ENCODE peak calls at places on chromosomes 16 and 17, in seven cellular contexts. J is adipocyte; Z is esophagus squamous epithelium; V is CD8-positive, alpha-beta T cell; Q is adrenal gland; U is psoas muscle; F is heart right ventricle. N is an unnamed sample. For H3K27me3, the result is how much of the 10 kb centered on the place peaks cover.

GRCh38 chr17:48575066-48575582 is 3.0 kb downstream of the HOXB4 start:
- DNase-seq in J (no peak), F (no peak), Z (no peak), V (no peak), Q (no peak), U (no peak), N (no peak)

GRCh38 chr17:58327363-58328194 is 1.0 kb downstream of the TSPOAP1 start:
- DNase-seq in Q (no peak), U (no peak), J (no peak), V (no peak), F (no peak), Z (no peak), N (no peak)

GRCh38 chr17:31740611-31741082 is 118.4 kb downstream of the COPRS start:
- DNase-seq in U (no peak), J (peak), Q (no peak), F (no peak), V (no peak), Z (no peak), N (peak)

GRCh38 chr17:27379863-27380533 is 76.2 kb upstream of the KSR1 start:
- DNase-seq in V (no peak), U (peak), J (peak), Q (peak), Z (no peak), F (peak), N (peak)

GRCh38 chr17:70613681-70614080 is 444.3 kb downstream of the KCNJ2 start:
- DNase-seq in Z (no peak), J (no peak), V (no peak), F (no peak), Q (no peak), U (no peak), N (no peak)

GRCh38 chr17:2094891-2095535 is 40.1 kb downstream of the HIC1 start:
- DNase-seq in U (no peak), Q (no peak), V (no peak), Z (no peak), J (peak), F (peak), N (peak)

GRCh38 chr17:3659541-3660111 is 8.8 kb downstream of the TAX1BP3 start:
- DNase-seq in Z (no peak), J (peak), F (peak), U (peak), Q (peak), V (no peak), N (peak)

GRCh38 chr16:3950343-3951193 is 70.1 kb upstream of the CREBBP start:
- DNase-seq in J (peak), U (peak), V (no peak), F (peak), Q (peak), Z (no peak), N (peak)

GRCh38 chr16:82694239-82694874 is 67.6 kb downstream of the CDH13 start:
- DNase-seq in F (no peak), V (no peak), Z (no peak), Q (no peak), U (no peak), J (peak), N (peak)

GRCh38 chr17:2940352-2940751 is 123.1 kb downstream of the OR1D5 start:
- DNase-seq in U (peak), Z (no peak), Q (no peak), J (no peak), F (peak), V (no peak), N (no peak)

GRCh38 chr17:59513934-59514841 is 51.2 kb upstream of the DHX40 start:
- DNase-seq in J (peak), F (peak), Q (peak), Z (no peak), U (peak), V (no peak), N (peak)

GRCh38 chr17:71803656-71804284 is 317.1 kb upstream of the SOX9 start:
- DNase-seq in U (no peak), V (no peak), J (no peak), F (no peak), Q (no peak), Z (no peak), N (no peak)

GRCh38 chr17:75262112-75262606 is 480 bp downstream of the MRPS7 start:
- DNase-seq in J (no peak), V (no peak), U (no peak), Z (no peak), Q (no peak), F (no peak), N (no peak)

GRCh38 chr16:24075929-24076716 is 180.0 kb upstream of the CACNG3 start:
- DNase-seq in V (no peak), Z (no peak), U (no peak), F (no peak), Q (no peak), J (no peak), N (no peak)

GRCh38 chr17:31052187-31052889 is 42.4 kb upstream of the NF1 start:
- DNase-seq in U (peak), Q (peak), F (peak), J (peak), Z (no peak), V (no peak), N (peak)

GRCh38 chr16:84084570-84085270 is 32.0 kb downstream of the MBTPS1 start:
- DNase-seq in U (peak), Z (no peak), J (peak), V (peak), Q (peak), F (peak), N (peak)

GRCh38 chr16:23057013-23057596 is 92.1 kb downstream of the USP31 start:
- DNase-seq in Z (no peak), U (no peak), F (no peak), V (no peak), J (no peak), Q (no peak), N (no peak)

GRCh38 chr17:75142236-75142971 is 10.9 kb upstream of the NT5C start:
- DNase-seq in U (no peak), Z (no peak), V (no peak), F (no peak), Q (no peak), J (no peak), N (no peak)

GRCh38 chr17:2101448-2102257 is 46.8 kb downstream of the HIC1 start:
- DNase-seq in U (peak), Z (no peak), V (no peak), J (no peak), F (peak), Q (peak), N (no peak)

GRCh38 chr16:53504665-53505064 is 1.7 kb upstream of the AKTIP start:
- DNase-seq in V (no peak), Z (no peak), Q (no peak), F (no peak), J (no peak), U (no peak), N (peak)

GRCh38 chr17:67289174-67289876 is 44.3 kb upstream of the HELZ start:
- DNase-seq in V (no peak), Z (no peak), Q (peak), U (peak), J (peak), F (peak), N (peak)

GRCh38 chr16:78494105-78494504 is 394.7 kb downstream of the WWOX start:
- DNase-seq in J (no peak), Q (no peak), Z (no peak), F (no peak), U (no peak), V (no peak), N (no peak)

GRCh38 chr17:40473573-40474365 is 27.7 kb downstream of the TNS4 start:
- DNase-seq in V (no peak), U (no peak), Z (no peak), F (no peak), J (peak), Q (no peak), N (no peak)

GRCh38 chr17:37610971-37611370 is 1.8 kb upstream of the SYNRG start:
- DNase-seq in Q (no peak), J (no peak), V (no peak), U (no peak), Z (no peak), F (no peak), N (no peak)

GRCh38 chr16:83813818-83814653 is 6.3 kb downstream of the HSBP1 start:
- DNase-seq in U (no peak), F (peak), J (peak), Q (no peak), V (no peak), Z (no peak), N (no peak)

GRCh38 chr16:86512301-86512859 is 2.1 kb downstream of the FOXF1 start:
- DNase-seq in F (no peak), J (peak), Q (no peak), U (no peak), V (no peak), Z (no peak), N (peak)

GRCh38 chr16:27473101-27473900 is 71.3 kb downstream of the IL21R start:
- DNase-seq in F (no peak), J (no peak), Q (no peak), Z (no peak), V (no peak), U (no peak), N (no peak)

GRCh38 chr17:79633154-79633553 is 22.3 kb upstream of the RBFOX3 start:
- DNase-seq in Q (peak), F (no peak), U (no peak), J (no peak), Z (no peak), V (no peak), N (no peak)

GRCh38 chr17:50562266-50563094 is 2.0 kb downstream of the CACNA1G start:
- DNase-seq in J (peak), Z (no peak), U (no peak), F (no peak), V (no peak), Q (no peak), N (no peak)

GRCh38 chr17:50560931-50561750 is 626 bp downstream of the CACNA1G start:
- DNase-seq in Z (no peak), J (peak), Q (no peak), F (no peak), U (no peak), V (no peak), N (no peak)

GRCh38 chr17:50560185-50560824 is at the start of gene CACNA1G:
- DNase-seq in V (peak), Q (peak), J (peak), Z (no peak), F (peak), U (peak), N (peak)

GRCh38 chr17:50563095-50563511 is 2.6 kb downstream of the CACNA1G start:
- DNase-seq in J (no peak), F (no peak), Z (no peak), U (no peak), V (no peak), Q (no peak), N (no peak)

DNA sequence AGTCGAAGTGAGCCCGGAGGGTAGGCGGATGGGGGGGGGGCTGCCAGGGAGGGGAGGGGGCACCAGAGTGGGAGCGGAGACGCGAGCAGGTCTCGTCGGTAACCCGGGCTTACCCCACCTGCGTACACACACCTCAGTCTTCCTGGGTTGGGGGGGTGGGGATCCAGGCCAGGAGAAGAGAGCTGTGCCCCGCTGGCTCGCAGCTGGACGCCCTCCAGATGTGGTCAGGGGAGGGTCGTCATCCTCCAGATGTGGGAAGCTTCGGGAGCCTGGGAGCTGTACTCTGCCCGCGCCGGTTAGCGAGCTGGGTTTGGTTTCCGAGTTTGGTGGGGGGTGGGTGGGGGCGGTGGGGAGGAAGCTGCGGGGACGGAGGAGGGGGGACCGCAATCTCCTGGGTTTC is 1.3 kb downstream of the CACNA1G start:
- DNase-seq in J (no peak), U (no peak), Q (no peak), V (no peak), F (no peak), Z (no peak), N (no peak)
- H3K4me3 ChIP-seq in J (no peak), U (no peak), Q (no peak), V (no peak), F (no peak), Z (no peak), N (no peak)

DNA sequence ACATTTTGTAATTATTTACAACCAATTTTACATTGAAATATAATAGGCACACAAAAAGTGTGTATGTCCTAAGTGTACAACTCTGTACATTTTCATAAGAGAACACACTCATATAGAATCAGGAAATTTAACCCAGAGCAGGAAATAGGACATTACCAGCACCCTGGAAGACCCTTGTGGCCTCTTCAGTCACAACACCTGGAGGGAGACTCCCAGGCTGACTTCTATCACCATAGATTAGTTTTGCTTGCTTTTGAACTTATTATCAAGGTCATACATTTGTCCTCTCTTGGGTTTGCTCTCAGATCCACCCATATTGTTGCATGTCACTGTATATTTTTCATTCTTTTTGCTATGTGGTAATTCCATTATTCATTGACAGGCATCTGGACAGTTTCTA is 5.8 kb downstream of the RIPOR1 start:
- DNase-seq in Z (no peak), V (no peak), Q (no peak), F (no peak), J (peak), U (no peak), N (no peak)
- H3K27me3 ChIP-seq in Z (under half), V (under half), Q (under half), F (under half), J (under half), U (under half), N (under half)

GRCh38 chr16:55478827-55479559 is at the start of gene MMP2:
- DNase-seq in J (peak), F (peak), U (peak), Q (peak), V (no peak), Z (no peak), N (peak)
- H3K4me3 ChIP-seq in J (peak), F (peak), U (peak), Q (peak), V (no peak), Z (peak), N (peak)

DNA sequence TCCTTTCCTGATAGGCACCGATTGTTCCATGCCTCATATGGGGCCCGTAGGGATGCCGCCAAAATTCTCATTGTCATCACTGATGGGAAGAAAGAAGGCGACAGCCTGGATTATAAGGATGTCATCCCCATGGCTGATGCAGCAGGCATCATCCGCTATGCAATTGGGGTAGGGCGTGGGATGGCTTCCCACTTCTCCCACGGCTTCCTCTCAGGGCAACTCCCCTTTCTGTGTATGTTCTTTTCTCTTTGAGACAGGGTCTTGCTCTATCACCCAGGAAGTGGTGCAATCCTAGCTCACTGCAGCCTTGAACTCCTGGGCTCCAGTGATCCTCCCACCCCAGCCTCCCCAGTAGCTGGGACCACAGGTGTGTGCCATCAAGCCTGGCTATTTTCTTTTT is 5.3 kb downstream of the ITGAX start:
- DNase-seq in V (no peak), Q (no peak), U (no peak), F (no peak), J (no peak), Z (no peak), N (no peak)
- H3K27me3 ChIP-seq in V (under half), Q (under half), U (under half), F (under half), J (under half), Z (under half), N (under half)

DNA sequence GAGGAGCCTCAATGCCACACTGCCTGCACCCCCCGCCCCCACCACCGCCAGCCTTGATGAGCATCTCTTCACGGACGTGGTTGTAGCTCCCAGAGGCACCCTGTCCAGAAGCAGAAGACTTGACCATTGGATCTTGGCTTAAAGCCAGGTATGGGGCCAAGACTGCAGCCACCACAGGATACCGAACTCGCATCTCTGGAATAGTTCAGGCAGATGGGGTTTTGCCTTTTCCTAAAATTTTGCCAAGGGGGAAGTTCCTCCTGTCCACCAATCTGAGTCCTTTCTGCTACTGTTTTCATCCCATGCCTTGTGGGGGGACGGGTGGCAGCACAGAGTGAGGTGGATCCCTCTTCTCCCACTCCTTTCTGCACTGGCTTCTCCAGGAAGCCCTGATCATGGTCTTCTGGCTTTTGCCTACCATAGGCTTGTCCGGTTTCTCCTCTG is 939 bp downstream of the CORO6 start:
- DNase-seq in F (no peak), U (peak), J (no peak), V (no peak), Z (no peak), Q (no peak), N (no peak)
- H3K4me3 ChIP-seq in F (peak), U (peak), J (peak), V (no peak), Z (peak), Q (no peak), N (no peak)

GRCh38 chr17:49990921-49991320 is 4.1 kb downstream of the DLX3 start:
- DNase-seq in J (no peak), Q (no peak), F (no peak), V (no peak), U (no peak), Z (no peak), N (no peak)
- H3K27me3 ChIP-seq in J (under half), Q (under half), F (half or more), V (under half), U (under half), Z (under half), N (under half)

DNA sequence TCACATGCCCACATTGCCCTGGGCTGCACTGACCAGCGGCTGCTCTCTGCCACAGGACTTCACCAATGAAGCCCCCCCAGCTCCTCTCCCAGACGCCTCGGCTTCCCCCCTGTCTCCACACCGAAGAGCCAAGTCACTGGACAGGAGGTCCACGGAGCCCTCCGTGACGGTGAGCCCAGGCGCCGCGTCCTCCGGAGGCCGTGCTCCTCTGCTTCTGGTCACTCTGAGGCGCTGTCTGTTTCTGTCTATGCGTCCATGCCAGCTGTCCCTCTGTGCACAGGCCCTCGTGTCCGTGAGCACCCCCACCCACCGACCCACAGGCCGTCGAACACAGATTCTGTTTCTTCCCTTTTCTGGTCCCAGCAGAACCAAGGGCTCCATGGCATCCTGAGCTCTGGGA is 62.6 kb downstream of the PLD6 start:
- DNase-seq in J (no peak), Q (no peak), V (no peak), U (no peak), F (no peak), Z (no peak), N (no peak)
- H3K4me3 ChIP-seq in J (no peak), Q (no peak), V (no peak), U (no peak), F (no peak), Z (no peak), N (no peak)

DNA sequence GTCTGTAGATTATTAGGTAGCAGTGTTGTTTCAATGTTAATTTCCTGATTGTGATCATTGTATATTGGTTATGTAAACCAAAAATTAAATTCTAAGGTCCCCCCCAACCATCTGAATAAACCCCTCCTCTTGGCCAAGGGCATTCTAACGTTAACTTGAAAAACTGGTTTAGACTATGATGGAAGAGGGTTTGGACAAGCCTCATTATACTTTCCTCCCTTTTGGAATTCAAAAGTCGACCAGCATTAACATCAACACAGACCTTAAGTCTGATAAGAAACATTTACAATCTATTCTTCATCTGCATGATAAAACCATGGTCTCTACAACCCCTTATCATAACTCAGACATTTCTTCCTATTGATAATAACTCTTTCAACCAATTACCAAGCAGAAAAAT is 20.6 kb upstream of the KIFC3 start:
- DNase-seq in Z (no peak), Q (no peak), F (no peak), U (no peak), J (no peak), V (no peak), N (no peak)
- H3K27me3 ChIP-seq in Z (under half), Q (under half), F (under half), U (under half), J (under half), V (under half), N (under half)

N was measured in MG63.